ENCODE peak calls at places on chromosomes 1 and 21, in five cellular contexts. R is activated CD8-positive, alpha-beta T cell treated with anti-CD3 and anti-CD28 coated beads for 36 hours; O is lower lobe of right lung; U is glutamatergic neuron; J is GM23338. H is an unnamed sample.
A peak's percentile ranks its signal among the peaks of the same experiment; 100 is the strongest.

GRCh38 chr1:43042773-43043470 is 84.3 kb upstream of the SLC2A1 start:
- DNase-seq in J (no peak), R (no peak), O (no peak), U (no peak), H (no peak)

GRCh38 chr1:237199026-237199425 is 157.0 kb downstream of the RYR2 start:
- DNase-seq in R (no peak), U (no peak), O (no peak), J (no peak), H (no peak)

GRCh38 chr1:180486092-180486491 is 16.3 kb downstream of the ACBD6 start:
- DNase-seq in R (no peak), O (no peak), U (peak; percentile 37), J (peak; percentile 31), H (no peak)

GRCh38 chr1:88371396-88371795 is 312.7 kb upstream of the PKN2 start:
- DNase-seq in J (no peak), R (no peak), O (no peak), U (no peak), H (no peak)

GRCh38 chr1:216665381-216665780 is 57.8 kb downstream of the ESRRG start:
- DNase-seq in O (no peak), R (no peak), J (no peak), U (no peak), H (no peak)

GRCh38 chr1:50720457-50721053 is 239.5 kb downstream of the FAF1 start:
- DNase-seq in O (no peak), U (no peak), J (peak; percentile 51), R (no peak), H (no peak)

GRCh38 chr1:147600119-147601111 is 59.1 kb downstream of the BCL9 start:
- DNase-seq in R (peak; percentile 64), U (no peak), O (no peak), J (peak; percentile 23), H (no peak)

GRCh38 chr1:168092566-168093355 is 44.0 kb downstream of the GPR161 start:
- DNase-seq in J (peak; percentile 60), U (no peak), O (no peak), R (no peak), H (no peak)

GRCh38 chr1:30525980-30526651 is 197.3 kb downstream of the MATN1 start:
- DNase-seq in O (no peak), U (no peak), R (no peak), J (no peak), H (no peak)

GRCh38 chr1:61004269-61005003 is 77.9 kb upstream of the NFIA start:
- DNase-seq in R (no peak), O (no peak), J (no peak), U (no peak), H (no peak)

GRCh38 chr1:203692565-203693470 is 66.2 kb downstream of the ATP2B4 start:
- DNase-seq in U (no peak), R (no peak), J (no peak), O (peak; percentile 80), H (no peak)

GRCh38 chr1:31182352-31182751 is 57.3 kb downstream of the NKAIN1 start:
- DNase-seq in J (peak; percentile 91), R (peak; percentile 54), U (peak; percentile 47), O (peak; percentile 58), H (no peak)

GRCh38 chr1:196680107-196680506 is 28.3 kb downstream of the CFH start:
- DNase-seq in U (no peak), J (no peak), R (no peak), O (no peak), H (no peak)

GRCh38 chr21:17231771-17232170 is 281.1 kb upstream of the CXADR start:
- DNase-seq in J (no peak), U (no peak), R (no peak), O (no peak), H (no peak)

GRCh38 chr1:156927215-156928042 is 7.0 kb downstream of the LRRC71 start:
- DNase-seq in U (peak; percentile 88), O (peak; percentile 83), R (peak; percentile 83), J (peak; percentile 97), H (no peak)

GRCh38 chr1:15876357-15876756 is 28.9 kb downstream of the SPEN start:
- DNase-seq in U (peak; percentile 47), R (no peak), O (no peak), J (peak; percentile 91), H (no peak)

GRCh38 chr1:228158151-228158571 is 7.4 kb upstream of the IBA57 start:
- DNase-seq in U (no peak), R (no peak), J (peak; percentile 43), O (peak; percentile 36), H (peak; percentile 87)

GRCh38 chr1:162905759-162906158 is 44.8 kb upstream of the CCDC190 start:
- DNase-seq in U (no peak), R (no peak), O (no peak), J (no peak), H (no peak)

GRCh38 chr1:102790997-102791396 is 317.3 kb downstream of the COL11A1 start:
- DNase-seq in J (peak; percentile 25), O (no peak), U (no peak), R (peak; percentile 4), H (no peak)

GRCh38 chr1:241639653-241640148 is 468 bp downstream of the CHML start:
- DNase-seq in J (peak; percentile 65), O (peak; percentile 77), R (peak; percentile 52), U (peak; percentile 49), H (no peak)

GRCh38 chr1:4483031-4483625 is 171.3 kb upstream of the AJAP1 start:
- DNase-seq in U (no peak), R (no peak), J (no peak), O (no peak), H (peak; percentile 57)

GRCh38 chr1:243849089-243850012 is 692 bp downstream of the AKT3 start:
- DNase-seq in J (peak; percentile 78), U (peak; percentile 83), R (peak; percentile 69), O (peak; percentile 56), H (no peak)

GRCh38 chr1:229001467-229001866 is 266.2 kb downstream of the RHOU start:
- DNase-seq in O (no peak), J (no peak), U (no peak), R (no peak), H (no peak)

GRCh38 chr1:17276568-17276967 is 27.7 kb downstream of the PADI3 start:
- DNase-seq in U (no peak), J (no peak), R (no peak), O (peak; percentile 72), H (peak; percentile 80)

GRCh38 chr1:114235956-114236355 is 82.3 kb upstream of the SYT6 start:
- DNase-seq in R (no peak), U (no peak), J (no peak), O (no peak), H (no peak)

GRCh38 chr21:36839123-36839522 is 127.3 kb downstream of the HLCS start:
- DNase-seq in R (no peak), J (no peak), O (no peak), U (no peak), H (no peak)

GRCh38 chr21:31457675-31458074 is 113.6 kb upstream of the TIAM1 start:
- DNase-seq in J (peak; percentile 60), U (no peak), O (no peak), R (no peak), H (no peak)

GRCh38 chr1:154840557-154841176 is 29.4 kb downstream of the KCNN3 start:
- DNase-seq in O (no peak), R (no peak), J (no peak), U (no peak), H (no peak)

DNA sequence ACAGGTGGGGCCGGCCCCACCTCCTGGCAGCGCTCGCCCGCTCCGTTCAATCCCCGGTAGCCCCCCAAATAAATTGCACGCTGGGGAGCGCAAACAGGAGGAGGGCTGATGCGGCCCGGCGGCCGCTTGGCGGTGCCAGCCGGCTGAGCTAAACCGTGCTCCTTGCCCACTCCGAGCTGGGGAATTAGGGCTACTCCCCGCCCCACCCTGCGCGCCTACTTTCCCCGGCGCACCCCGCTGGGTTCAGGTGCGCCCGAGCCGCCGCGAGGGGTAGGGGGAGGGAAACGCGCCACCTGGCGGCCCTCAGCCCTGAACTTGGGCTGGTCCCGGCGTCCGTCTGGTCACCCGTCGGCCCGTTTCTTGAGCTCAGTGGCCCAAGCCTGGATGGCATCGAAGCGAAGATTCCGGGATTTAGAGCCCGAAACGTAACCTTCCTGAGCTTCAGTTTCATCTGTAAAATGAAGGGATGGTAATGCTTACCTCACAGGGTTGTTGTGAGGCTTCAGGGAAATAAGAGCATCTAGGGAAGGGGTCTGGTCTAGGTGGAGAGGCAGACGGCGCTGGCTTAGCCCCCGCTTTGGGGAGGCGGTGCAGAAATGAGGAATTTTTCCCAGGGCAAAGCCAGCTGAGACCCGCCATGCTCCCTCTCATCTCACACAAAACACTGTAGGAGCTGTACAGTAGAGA is 547 bp upstream of the MYCL start:
- DNase-seq in O (peak; percentile 90), R (peak; percentile 73), U (peak; percentile 76), J (peak; percentile 94), H (no peak)
- TF ChIP-seq CTCF in O (peak; percentile 73), R (peak; percentile 75), U (peak; percentile 65), J (peak; percentile 90), H (peak; percentile 88)

GRCh38 chr1:105138445-105138821 is 1388.7 kb downstream of the AMY1C start:
- DNase-seq in J (no peak), U (no peak), R (no peak), O (no peak), H (no peak)

GRCh38 chr1:105137543-105138444 is 1388.1 kb downstream of the AMY1C start:
- DNase-seq in R (no peak), J (peak; percentile 80), U (peak; percentile 74), O (no peak), H (no peak)
- TF ChIP-seq CTCF in R (no peak), J (peak; percentile 72), U (peak; percentile 37), O (no peak), H (peak; percentile 75)

DNA sequence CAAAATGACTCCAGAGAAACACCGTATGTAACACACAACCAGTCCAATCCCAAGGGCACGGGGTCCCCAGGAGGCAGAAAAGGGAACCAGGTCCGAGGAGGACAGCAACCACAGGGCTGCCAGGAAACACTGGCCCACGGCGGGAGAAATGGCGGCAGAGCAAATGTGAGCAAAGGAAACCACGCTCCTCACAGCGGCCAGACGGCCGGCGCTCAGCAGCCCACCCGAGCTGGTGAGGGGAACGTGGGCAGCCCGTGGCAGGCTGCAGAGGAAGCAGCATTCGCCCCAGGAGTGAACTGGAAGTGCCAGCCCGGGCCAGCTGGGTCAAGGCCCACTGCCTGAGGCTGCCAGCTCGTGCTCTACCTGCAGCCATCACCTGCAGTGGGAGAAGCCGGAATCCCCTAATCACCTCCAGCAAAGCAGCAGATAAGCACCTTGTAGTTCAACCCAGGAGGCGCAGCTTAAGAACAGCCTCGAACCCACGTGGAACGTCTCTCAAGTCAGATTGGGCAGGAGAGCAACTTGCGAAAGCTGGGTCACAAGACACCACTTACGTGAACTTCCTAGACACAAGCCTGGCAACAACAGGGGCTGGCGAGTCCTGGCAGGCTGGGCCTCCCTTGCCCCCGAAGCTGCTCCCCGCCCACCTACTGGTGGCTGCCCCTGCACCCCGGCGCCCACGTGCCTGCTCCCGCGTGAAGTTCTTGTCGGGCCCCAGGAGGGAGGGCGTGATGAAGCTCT is 6.7 kb downstream of the SLC19A1 start:
- DNase-seq in J (no peak), U (peak; percentile 9), O (peak; percentile 77), R (no peak), H (peak; percentile 72)
- TF ChIP-seq CTCF in J (no peak), U (no peak), O (no peak), R (no peak), H (no peak)

GRCh38 chr1:164982545-164982944 is 374.0 kb downstream of the LMX1A start:
- DNase-seq in U (no peak), O (no peak), R (no peak), J (no peak), H (no peak)

GRCh38 chr1:164983023-164983650 is 373.4 kb downstream of the LMX1A start:
- DNase-seq in O (no peak), R (no peak), U (no peak), J (peak; percentile 24), H (no peak)

DNA sequence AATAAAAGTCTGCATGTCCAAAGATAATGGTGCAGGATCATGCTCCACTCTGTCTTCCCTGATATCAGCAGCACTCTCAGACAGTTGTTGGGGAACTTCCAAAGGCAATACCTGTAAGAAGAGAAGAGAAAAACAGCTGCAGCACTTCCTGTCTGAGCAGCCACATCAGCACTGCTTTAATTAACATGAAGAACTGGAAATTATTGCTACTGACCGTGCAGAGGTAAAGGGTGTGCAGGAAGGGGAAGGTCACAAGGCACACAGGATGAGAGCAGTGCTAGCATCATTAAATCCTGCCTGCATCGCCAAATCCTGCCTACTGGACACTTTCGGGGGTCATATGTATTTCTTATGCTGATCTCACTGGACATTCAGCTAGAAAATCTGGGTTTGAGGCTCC is 379.0 kb downstream of the LMX1A start:
- DNase-seq in J (no peak), O (no peak), U (no peak), R (no peak), H (no peak)
- TF ChIP-seq CTCF in J (no peak), O (no peak), U (no peak), R (no peak), H (no peak)

H was measured in chondrocyte.